ENCODE peak calls at places on chromosomes 13 and 19, in six cellular contexts. E, G, B, P, V and D are unnamed samples.

GRCh38 chr19:32581704-32582164 is 744 bp downstream of the PDCD5 start:
- DNase-seq in G (no peak), E (no peak), P (no peak), B (no peak), V (peak; percentile 35), D (no peak)

GRCh38 chr19:37869766-37870340 is 36.5 kb downstream of the WDR87 start:
- DNase-seq in G (no peak), B (no peak), P (no peak), V (no peak), E (no peak), D (no peak)

GRCh38 chr13:60662595-60662994 is 265.6 kb downstream of the TDRD3 start:
- DNase-seq in E (no peak), P (no peak), V (no peak), B (no peak), G (no peak), D (no peak)

GRCh38 chr19:47797996-47798903 is 6.1 kb downstream of the TPRX1 start:
- DNase-seq in E (no peak), P (no peak), G (no peak), B (no peak), V (no peak), D (no peak)

GRCh38 chr13:31352467-31352866 is 152.7 kb downstream of the B3GLCT start:
- DNase-seq in E (no peak), P (no peak), B (no peak), V (no peak), G (no peak), D (no peak)

GRCh38 chr13:73273737-73274136 is 214.9 kb downstream of the KLF5 start:
- DNase-seq in P (peak; percentile 73), V (no peak), B (peak; percentile 86), G (no peak), E (peak; percentile 89), D (no peak)

GRCh38 chr19:35347171-35347929 is at the start of gene FFAR1:
- DNase-seq in P (no peak), G (peak; percentile 33), V (no peak), B (no peak), E (no peak), D (no peak)

GRCh38 chr19:40596608-40597328 is 4.4 kb upstream of the LTBP4 start:
- DNase-seq in B (peak; percentile 34), P (no peak), E (no peak), V (peak; percentile 79), G (no peak), D (peak; percentile 88)

GRCh38 chr13:49996951-49997895 is at the start of gene TRIM13:
- DNase-seq in B (peak; percentile 82), V (peak; percentile 68), G (peak; percentile 62), E (peak; percentile 60), P (peak; percentile 63), D (peak; percentile 95)

GRCh38 chr19:42201489-42202289 is 15.8 kb downstream of the DEDD2 start:
- DNase-seq in P (no peak), B (no peak), E (no peak), G (no peak), V (no peak), D (peak; percentile 88)

GRCh38 chr19:48169585-48169973 is 565 bp downstream of the LIG1 start:
- DNase-seq in G (peak; percentile 97), P (no peak), E (no peak), B (peak; percentile 40), V (peak; percentile 95), D (peak; percentile 94)

GRCh38 chr13:31909889-31910551 is 121.6 kb upstream of the FRY start:
- DNase-seq in E (no peak), V (peak; percentile 33), P (no peak), G (peak; percentile 37), B (peak; percentile 63), D (no peak)

GRCh38 chr13:23681253-23681652 is 111.0 kb downstream of the TNFRSF19 start:
- DNase-seq in G (no peak), B (no peak), E (no peak), P (peak; percentile 44), V (no peak), D (no peak)

GRCh38 chr19:43997631-43998290 is 5.0 kb upstream of the ZNF230 start:
- DNase-seq in G (no peak), B (no peak), V (no peak), E (no peak), P (peak; percentile 20), D (no peak)

GRCh38 chr19:34600366-34600765 is 76.6 kb downstream of the SCGB2B2 start:
- DNase-seq in E (no peak), V (no peak), G (no peak), B (no peak), P (no peak), D (no peak)

GRCh38 chr19:2719910-2720776 is 1.0 kb downstream of the DIRAS1 start:
- DNase-seq in G (no peak), V (no peak), B (peak; percentile 33), E (no peak), P (no peak), D (no peak)

GRCh38 chr13:94599877-94600276 is 1.8 kb upstream of the GPR180 start:
- DNase-seq in E (no peak), G (no peak), B (no peak), P (no peak), V (no peak), D (no peak)

GRCh38 chr13:99658266-99658991 is 157.2 kb downstream of the TM9SF2 start:
- DNase-seq in G (no peak), B (peak; percentile 37), P (peak; percentile 32), E (no peak), V (no peak), D (peak; percentile 51)

GRCh38 chr13:25881136-25881926 is 170.5 kb downstream of the SHISA2 start:
- DNase-seq in G (no peak), B (no peak), P (no peak), V (no peak), E (no peak), D (no peak)

GRCh38 chr13:87295636-87296035 is 375.5 kb upstream of the SLITRK5 start:
- DNase-seq in B (no peak), E (peak; percentile 23), V (no peak), G (no peak), P (no peak), D (no peak)

GRCh38 chr13:29925457-29925856 is 75.0 kb upstream of the UBL3 start:
- DNase-seq in G (no peak), B (peak; percentile 75), V (no peak), E (peak; percentile 58), P (peak; percentile 69), D (peak; percentile 76)

GRCh38 chr19:11446652-11447301 is 11.3 kb downstream of the PRKCSH start:
- DNase-seq in V (peak; percentile 83), P (no peak), G (no peak), E (no peak), B (no peak), D (no peak)

GRCh38 chr13:50198508-50198907 is 183.3 kb downstream of the KCNRG start:
- DNase-seq in V (no peak), E (no peak), B (no peak), P (no peak), G (no peak), D (no peak)

GRCh38 chr13:28035146-28035782 is 46.8 kb upstream of the URAD start:
- DNase-seq in E (no peak), P (no peak), B (no peak), G (no peak), V (no peak), D (no peak)

GRCh38 chr13:44013666-44014291 is 134.1 kb downstream of the LACC1 start:
- DNase-seq in E (peak; percentile 35), G (no peak), P (peak; percentile 55), V (no peak), B (peak; percentile 61), D (no peak)

GRCh38 chr13:46530084-46530935 is 22.7 kb upstream of the LRCH1 start:
- DNase-seq in G (no peak), V (no peak), P (peak; percentile 67), B (peak; percentile 47), E (no peak), D (no peak)

GRCh38 chr19:2429917-2430570 is 2.7 kb upstream of the TIMM13 start:
- DNase-seq in V (no peak), P (no peak), G (no peak), B (no peak), E (no peak), D (no peak)

GRCh38 chr19:33227242-33227650 is 1.6 kb upstream of the SLC7A10 start:
- DNase-seq in G (no peak), E (no peak), B (no peak), V (no peak), P (no peak), D (no peak)

GRCh38 chr19:17794412-17794730 is 567 bp upstream of the B3GNT3 start:
- DNase-seq in P (no peak), E (no peak), V (no peak), B (no peak), G (no peak), D (no peak)

GRCh38 chr13:41974262-41974900 is 13.5 kb upstream of the VWA8 start:
- DNase-seq in E (no peak), B (no peak), G (no peak), V (no peak), P (no peak), D (no peak)